ENCODE peak calls at places on chromosomes 3 and 15, in six cellular contexts. V is iPS DF 19.7; N is stimulated activated CD4-positive, alpha-beta T cell treated with anti-CD3 and anti-CD28 coated beads, Interleukin-12 subunit alpha, Interleukin-12 subunit beta, amount 100 ng/mL, for 48 hours; S is neuronal stem cell; X is H9; R is GM12865. T is an unnamed sample.

GRCh38 chr3:133460809-133461208 is 61.0 kb downstream of the BFSP2 start:
- DNase-seq in V (no peak), N (no peak), S (no peak), X (no peak), R (no peak), T (no peak)

GRCh38 chr15:28125673-28126651 is 26.8 kb upstream of the OCA2 start:
- DNase-seq in V (no peak), N (peak), S (peak), X (no peak), R (peak), T (peak)

GRCh38 chr15:45276851-45277250 is 24.8 kb downstream of the SLC28A2 start:
- DNase-seq in V (no peak), N (no peak), S (no peak), X (no peak), R (peak), T (no peak)

GRCh38 chr3:184360070-184360833 is 1.2 kb downstream of the CLCN2 start:
- DNase-seq in V (no peak), N (no peak), S (no peak), X (peak), R (no peak), T (no peak)

GRCh38 chr15:77181305-77182074 is 110.6 kb upstream of the TSPAN3 start:
- DNase-seq in V (no peak), N (no peak), S (no peak), X (no peak), R (peak), T (no peak)

GRCh38 chr3:102512734-102513518 is 78.1 kb downstream of the ZPLD1 start:
- DNase-seq in V (no peak), N (no peak), S (no peak), X (no peak), R (no peak), T (no peak)

GRCh38 chr3:71332813-71333212 is 250.7 kb downstream of the FOXP1 start:
- DNase-seq in V (no peak), N (no peak), S (no peak), X (no peak), R (no peak), T (no peak)

GRCh38 chr3:142175478-142175877 is 26.1 kb upstream of the TFDP2 start:
- DNase-seq in V (no peak), N (no peak), S (no peak), X (no peak), R (no peak), T (no peak)

GRCh38 chr3:148737104-148737525 is 39.4 kb downstream of the AGTR1 start:
- DNase-seq in V (no peak), N (no peak), S (no peak), X (no peak), R (no peak), T (no peak)

GRCh38 chr3:194464692-194465091 is 22.1 kb downstream of the ATP13A3 start:
- DNase-seq in V (no peak), N (no peak), S (no peak), X (no peak), R (no peak), T (no peak)

GRCh38 chr15:70030851-70031645 is 66.7 kb downstream of the TLE3 start:
- DNase-seq in V (no peak), N (no peak), S (no peak), X (no peak), R (no peak), T (no peak)

GRCh38 chr3:183811638-183812037 is 13.7 kb downstream of the MAP6D1 start:
- DNase-seq in V (no peak), N (no peak), S (no peak), X (no peak), R (no peak), T (no peak)

GRCh38 chr3:53069422-53070068 is 23.7 kb upstream of the SFMBT1 start:
- DNase-seq in V (no peak), N (no peak), S (no peak), X (no peak), R (no peak), T (no peak)

GRCh38 chr15:100215031-100215842 is 126.5 kb downstream of the ADAMTS17 start:
- DNase-seq in V (no peak), N (no peak), S (no peak), X (no peak), R (no peak), T (no peak)

GRCh38 chr3:139261754-139262632 is 81.8 kb upstream of the MRPS22 start:
- DNase-seq in V (no peak), N (no peak), S (no peak), X (no peak), R (no peak), T (no peak)

GRCh38 chr3:157611176-157611575 is 108.0 kb upstream of the VEPH1 start:
- DNase-seq in V (no peak), N (no peak), S (no peak), X (no peak), R (no peak), T (peak)

GRCh38 chr3:7630351-7630911 is 769.5 kb downstream of the GRM7 start:
- DNase-seq in V (no peak), N (no peak), S (no peak), X (no peak), R (no peak), T (no peak)

GRCh38 chr3:113664523-113665094 is 31.8 kb downstream of the USF3 start:
- DNase-seq in V (no peak), N (no peak), S (no peak), X (no peak), R (no peak), T (no peak)

GRCh38 chr15:60576515-60576914 is 97.6 kb upstream of the ICE2 start:
- DNase-seq in V (no peak), N (no peak), S (no peak), X (no peak), R (peak), T (no peak)

GRCh38 chr3:194856296-194856695 is 170.6 kb downstream of the FAM43A start:
- DNase-seq in V (no peak), N (no peak), S (no peak), X (no peak), R (no peak), T (no peak)

GRCh38 chr15:62035256-62035908 is 24.9 kb downstream of the VPS13C start:
- DNase-seq in V (no peak), N (no peak), S (no peak), X (no peak), R (no peak), T (no peak)

GRCh38 chr15:75027551-75027950 is 4.2 kb downstream of the PPCDC start:
- DNase-seq in V (no peak), N (no peak), S (no peak), X (no peak), R (peak), T (no peak)

GRCh38 chr3:101810023-101810415 is 31.0 kb downstream of the NXPE3 start:
- DNase-seq in V (no peak), N (no peak), S (no peak), X (no peak), R (no peak), T (no peak)

GRCh38 chr3:152737021-152737908 is 97.7 kb upstream of the P2RY1 start:
- DNase-seq in V (no peak), N (no peak), S (no peak), X (no peak), R (peak), T (no peak)

GRCh38 chr3:9730747-9731205 is 759 bp upstream of the BRPF1 start:
- DNase-seq in V (no peak), N (no peak), S (no peak), X (no peak), R (no peak), T (no peak)

GRCh38 chr3:15206662-15207576 is 873 bp downstream of the CAPN7 start:
- DNase-seq in V (no peak), N (peak), S (peak), X (peak), R (peak), T (peak)

GRCh38 chr3:151766454-151766853 is 32.7 kb downstream of the AADACL2 start:
- DNase-seq in V (no peak), N (no peak), S (no peak), X (no peak), R (no peak), T (no peak)

GRCh38 chr3:48428863-48429415 is 947 bp downstream of the PLXNB1 start:
- DNase-seq in V (no peak), N (no peak), S (no peak), X (peak), R (no peak), T (no peak)

GRCh38 chr3:86245360-86245759 is 745.6 kb downstream of the VGLL3 start:
- DNase-seq in V (no peak), N (no peak), S (no peak), X (no peak), R (no peak), T (no peak)